ENCODE peak calls at places on chromosomes 4 and X, in seven cellular contexts. A, F, O, T, I, B and V are unnamed samples. For H3K36me3 and H3K4me1, the result is how much of the 10 kb centered on the place peaks cover.

GRCh38 chr4:634599-634985 is 9.2 kb downstream of the PDE6B start:
- DNase-seq in I (no peak), F (no peak), A (no peak), T (no peak), O (no peak), B (no peak), V (no peak)

GRCh38 chrX:110317820-110318663 is at the start of gene AMMECR1:
- DNase-seq in O (peak), F (peak), A (no peak), I (peak), T (peak), B (peak), V (peak)

GRCh38 chr4:66911898-66912297 is 633.4 kb downstream of the CENPC start:
- DNase-seq in O (no peak), T (no peak), I (no peak), F (no peak), A (no peak), B (no peak), V (no peak)

GRCh38 chr4:7337196-7338058 is 97.3 kb downstream of the PSAPL1 start:
- DNase-seq in I (no peak), F (no peak), O (no peak), T (no peak), B (no peak), A (no peak), V (no peak)

GRCh38 chr4:23889368-23889767 is 479 bp downstream of the PPARGC1A start:
- DNase-seq in O (no peak), A (no peak), B (no peak), F (no peak), I (no peak), T (no peak), V (no peak)

GRCh38 chr4:152448806-152449205 is 87.1 kb downstream of the FBXW7 start:
- DNase-seq in I (no peak), T (no peak), A (no peak), B (no peak), O (no peak), F (no peak), V (no peak)

GRCh38 chr4:102285831-102286230 is 59.5 kb downstream of the SLC39A8 start:
- DNase-seq in F (no peak), O (no peak), A (no peak), T (no peak), I (no peak), B (no peak), V (no peak)

GRCh38 chrX:6226646-6227444 is 1.8 kb downstream of the NLGN4X start:
- DNase-seq in B (no peak), O (no peak), F (no peak), T (no peak), A (no peak), I (no peak), V (no peak)

GRCh38 chr4:10082459-10083272 is 33.9 kb downstream of the WDR1 start:
- DNase-seq in T (peak), B (no peak), A (no peak), I (no peak), O (peak), F (no peak), V (no peak)

GRCh38 chr4:122900314-122900713 is 22.1 kb downstream of the NUDT6 start:
- DNase-seq in A (no peak), I (no peak), O (no peak), F (no peak), B (no peak), T (no peak), V (no peak)

GRCh38 chr4:6474705-6475457 is 2.5 kb upstream of the PPP2R2C start:
- DNase-seq in O (peak), B (no peak), I (peak), A (no peak), T (no peak), F (no peak), V (no peak)

GRCh38 chr4:126441173-126441810 is 1126.5 kb downstream of the FAT4 start:
- DNase-seq in O (peak), A (no peak), F (no peak), I (no peak), T (no peak), B (no peak), V (no peak)

GRCh38 chrX:40496728-40497127 is 84.0 kb upstream of the ATP6AP2 start:
- DNase-seq in I (no peak), A (no peak), T (peak), F (no peak), B (no peak), O (no peak), V (no peak)

GRCh38 chr4:13601848-13602247 is 25.7 kb downstream of the BOD1L1 start:
- DNase-seq in I (no peak), O (no peak), A (no peak), T (no peak), F (no peak), B (no peak), V (no peak)
- H3K36me3 ChIP-seq in I (under half), O (half or more), A (under half), T (under half), F (under half), B (under half), V (half or more)

DNA sequence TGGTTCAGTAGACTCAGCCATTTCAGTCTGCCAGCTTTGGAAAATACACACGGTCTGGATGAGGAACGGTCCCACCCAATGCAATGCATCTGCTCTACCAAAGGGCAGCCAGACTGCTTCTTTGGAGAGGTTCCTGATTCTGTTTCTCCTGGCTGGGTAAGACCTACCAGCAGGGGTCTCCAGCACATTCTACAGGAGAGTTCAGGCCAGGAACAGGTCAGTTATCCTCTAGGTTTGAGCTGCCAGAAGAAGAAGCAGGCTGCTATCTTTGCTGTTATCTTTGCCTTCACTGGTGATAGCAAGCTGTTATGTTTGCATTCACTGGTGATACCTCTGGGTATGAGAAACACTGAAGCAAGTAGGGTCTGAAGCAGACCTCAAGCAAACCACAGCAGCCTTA is 45.5 kb upstream of the PBDC1 start:
- DNase-seq in O (no peak), A (no peak), I (no peak), B (no peak), T (no peak), F (no peak), V (no peak)
- TF ChIP-seq CTCF in O (no peak), A (peak), I (no peak), B (no peak), T (no peak), F (no peak), V (no peak)

GRCh38 chrX:47514553-47515235 is 31.7 kb upstream of the ZNF41 start:
- DNase-seq in I (no peak), O (no peak), T (no peak), A (no peak), B (no peak), F (no peak), V (no peak)

GRCh38 chrX:47513697-47514085 is 30.7 kb upstream of the ZNF41 start:
- DNase-seq in A (no peak), T (no peak), O (no peak), F (no peak), B (no peak), I (no peak), V (no peak)

GRCh38 chrX:47515941-47516649 is 33.1 kb upstream of the ZNF41 start:
- DNase-seq in I (no peak), B (no peak), O (no peak), A (no peak), T (no peak), F (no peak), V (no peak)

GRCh38 chrX:47523297-47523696 is 37.7 kb upstream of the ARAF start:
- DNase-seq in I (peak), O (peak), T (peak), F (peak), B (peak), A (no peak), V (peak)

GRCh38 chrX:47518105-47518504 is 35.1 kb upstream of the ZNF41 start:
- DNase-seq in O (no peak), A (no peak), T (no peak), F (no peak), B (no peak), I (no peak), V (no peak)
- H3K4me1 ChIP-seq in O (under half), A (under half), T (under half), F (under half), B (under half), I (under half), V (under half)

DNA sequence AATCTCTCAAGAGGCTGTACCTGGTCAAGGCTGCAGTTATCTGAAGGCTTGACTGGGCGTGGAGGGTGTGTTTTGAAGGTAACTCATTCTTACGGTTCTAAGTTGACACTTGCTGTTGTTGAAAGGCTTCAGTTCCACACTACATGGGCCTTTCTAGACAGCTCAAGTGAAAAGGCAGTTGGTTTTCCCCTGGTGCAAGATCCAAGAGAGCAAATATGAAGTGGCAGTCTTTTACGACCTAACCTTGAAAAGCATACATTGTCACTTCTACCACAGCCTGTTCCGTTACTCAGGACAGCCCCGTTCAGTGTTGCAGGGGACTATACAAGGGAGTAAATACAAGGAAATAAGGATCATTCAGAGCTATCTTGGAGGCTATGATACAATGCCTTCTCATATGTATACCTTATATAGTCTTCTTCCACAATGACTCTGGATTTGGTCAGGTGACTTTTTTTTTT is 46.2 kb downstream of the PDS5A start:
- DNase-seq in O (no peak), F (no peak), T (no peak), I (no peak), A (no peak), B (no peak), V (peak)
- H3K36me3 ChIP-seq in O (under half), F (under half), T (under half), I (under half), A (under half), B (under half), V (under half)

GRCh38 chr4:71494539-71494938 is 155.7 kb downstream of the SLC4A4 start:
- DNase-seq in B (no peak), T (no peak), O (no peak), A (no peak), F (no peak), I (no peak), V (no peak)
- TF ChIP-seq CTCF in B (no peak), T (no peak), O (no peak), A (no peak), F (no peak), I (no peak), V (no peak)

GRCh38 chr4:2802618-2803531 is 10.0 kb downstream of the SH3BP2 start:
- DNase-seq in A (no peak), I (no peak), O (peak), B (no peak), T (peak), F (no peak), V (no peak)

GRCh38 chr4:2805712-2806391 is 13.0 kb downstream of the SH3BP2 start:
- DNase-seq in A (no peak), F (no peak), I (peak), B (no peak), T (peak), O (no peak), V (peak)

GRCh38 chr4:2804973-2805501 is 12.2 kb downstream of the SH3BP2 start:
- DNase-seq in B (no peak), A (no peak), T (peak), F (no peak), I (no peak), O (peak), V (no peak)

GRCh38 chr4:2804449-2804972 is 11.6 kb downstream of the SH3BP2 start:
- DNase-seq in A (no peak), F (no peak), T (no peak), I (no peak), O (no peak), B (no peak), V (no peak)

DNA sequence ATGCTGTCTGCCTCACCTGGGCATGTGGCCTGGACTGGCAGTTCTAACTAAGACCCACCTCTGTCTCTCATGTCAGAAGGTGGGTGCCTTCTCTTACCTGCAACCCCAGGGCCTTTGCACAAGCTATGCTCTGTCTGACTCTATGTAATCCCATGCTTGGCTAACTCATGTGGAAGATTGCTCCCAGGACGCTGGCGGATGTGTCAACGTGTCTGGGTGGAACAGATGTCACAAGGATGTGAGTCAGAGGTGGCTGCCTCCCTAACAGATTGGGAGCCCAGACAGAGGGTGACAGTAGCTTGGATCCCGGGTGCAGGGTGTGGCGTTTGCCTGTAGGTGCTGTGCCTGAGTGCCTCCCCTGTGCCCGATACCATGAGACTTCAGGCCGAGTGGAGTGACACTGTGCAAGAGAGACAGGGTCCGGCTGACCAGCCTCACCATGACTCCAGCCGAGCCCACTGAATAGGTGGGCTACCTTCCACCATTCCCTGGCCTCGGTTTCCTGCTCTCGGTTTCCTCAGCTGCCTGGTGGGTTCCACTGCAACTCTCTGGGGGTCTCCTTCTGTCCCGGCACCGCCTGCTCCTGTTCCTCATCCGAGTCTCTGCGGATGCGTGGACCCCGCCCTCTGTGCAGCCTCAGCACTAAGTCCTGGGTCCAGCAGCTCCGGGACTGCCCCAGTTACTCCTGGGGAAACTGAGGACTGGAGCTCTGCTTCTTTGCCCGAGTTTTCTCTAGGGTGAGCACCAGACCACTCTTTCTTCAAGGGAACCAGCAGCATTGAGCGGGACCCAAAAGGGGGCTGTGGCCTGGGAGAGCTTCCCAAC is 11.0 kb downstream of the SH3BP2 start:
- DNase-seq in I (no peak), O (peak), A (no peak), T (peak), B (no peak), F (peak), V (no peak)
- H3K4me1 ChIP-seq in I (half or more), O (under half), A (half or more), T (half or more), B (under half), F (half or more), V (under half)